ENCODE peak calls at places on chromosome 10, in nine cellular contexts. Q, H, A, X, E, J, N, S and R are unnamed samples.

GRCh38 chr10:32379950-32380547 is 33.1 kb upstream of the EPC1 start:
- DNase-seq in H (no peak), A (no peak), N (no peak), Q (no peak), S (no peak), J (no peak), E (no peak), X (no peak), R (no peak)

GRCh38 chr10:103470755-103471653 is 8.0 kb downstream of the CALHM3 start:
- DNase-seq in E (no peak), J (peak; percentile 67), N (no peak), H (peak; percentile 78), X (no peak), A (peak; percentile 91), Q (no peak), S (no peak), R (no peak)

GRCh38 chr10:97823734-97824133 is 25.9 kb upstream of the GOLGA7B start:
- DNase-seq in S (no peak), Q (no peak), E (no peak), H (no peak), J (no peak), N (no peak), A (no peak), X (no peak), R (no peak)

GRCh38 chr10:102040305-102040704 is 15.7 kb downstream of the ARMH3 start:
- DNase-seq in Q (no peak), E (no peak), N (no peak), H (no peak), S (no peak), J (no peak), X (no peak), A (no peak), R (no peak)

GRCh38 chr10:100325164-100325563 is 4.9 kb downstream of the PKD2L1 start:
- DNase-seq in N (no peak), E (no peak), J (no peak), A (no peak), H (no peak), X (no peak), Q (no peak), S (no peak), R (no peak)

GRCh38 chr10:88707429-88708110 is 1.5 kb downstream of the LIPK start:
- DNase-seq in A (no peak), J (peak; percentile 9), Q (peak; percentile 36), S (no peak), X (no peak), E (peak; percentile 87), N (no peak), H (peak; percentile 86), R (peak; percentile 78)

GRCh38 chr10:35041502-35041879 is 48.6 kb downstream of the CUL2 start:
- DNase-seq in Q (peak; percentile 30), H (no peak), X (no peak), N (no peak), S (no peak), J (no peak), A (no peak), E (no peak), R (no peak)

GRCh38 chr10:72097448-72098300 is 9.3 kb upstream of the SPOCK2 start:
- DNase-seq in N (no peak), X (peak; percentile 53), Q (peak; percentile 61), A (no peak), H (peak; percentile 98), E (peak; percentile 59), J (peak; percentile 84), S (peak; percentile 36), R (peak; percentile 95)

GRCh38 chr10:3654496-3654895 is 130.5 kb downstream of the KLF6 start:
- DNase-seq in H (peak; percentile 17), S (no peak), E (no peak), N (no peak), Q (peak; percentile 27), A (no peak), J (no peak), X (no peak), R (no peak)

GRCh38 chr10:84205049-84205852 is 10.9 kb downstream of the CDHR1 start:
- DNase-seq in H (peak; percentile 49), E (peak; percentile 12), J (peak; percentile 40), N (peak; percentile 74), S (peak; percentile 45), X (no peak), A (peak; percentile 39), Q (peak; percentile 29), R (peak; percentile 42)

GRCh38 chr10:43752682-43753081 is 104.0 kb upstream of the ZNF32 start:
- DNase-seq in X (no peak), N (no peak), J (no peak), A (no peak), H (no peak), S (no peak), E (no peak), Q (no peak), R (no peak)

GRCh38 chr10:49254556-49255318 is 44.2 kb upstream of the C10orf71 start:
- DNase-seq in N (no peak), Q (no peak), A (no peak), E (no peak), S (no peak), H (no peak), J (no peak), X (no peak), R (no peak)

GRCh38 chr10:117442521-117442920 is 67.3 kb upstream of the PDZD8 start:
- DNase-seq in Q (peak; percentile 63), J (no peak), H (no peak), E (no peak), A (no peak), X (no peak), S (no peak), N (no peak), R (no peak)

GRCh38 chr10:33715303-33715702 is 380.8 kb upstream of the NRP1 start:
- DNase-seq in E (no peak), J (no peak), X (no peak), N (no peak), Q (no peak), H (no peak), S (peak; percentile 9), A (peak; percentile 33), R (no peak)

GRCh38 chr10:119284679-119285096 is 77.3 kb downstream of the GRK5 start:
- DNase-seq in X (no peak), J (no peak), E (no peak), A (no peak), Q (no peak), S (no peak), N (no peak), H (no peak), R (no peak)

GRCh38 chr10:62491597-62491996 is 117.4 kb downstream of the ZNF365 start:
- DNase-seq in X (no peak), S (no peak), Q (no peak), N (no peak), J (no peak), E (no peak), H (no peak), A (no peak), R (no peak)

GRCh38 chr10:127987467-127988380 is 80.8 kb downstream of the PTPRE start:
- DNase-seq in X (no peak), N (no peak), A (no peak), E (no peak), H (no peak), Q (no peak), S (no peak), J (no peak), R (no peak)

DNA sequence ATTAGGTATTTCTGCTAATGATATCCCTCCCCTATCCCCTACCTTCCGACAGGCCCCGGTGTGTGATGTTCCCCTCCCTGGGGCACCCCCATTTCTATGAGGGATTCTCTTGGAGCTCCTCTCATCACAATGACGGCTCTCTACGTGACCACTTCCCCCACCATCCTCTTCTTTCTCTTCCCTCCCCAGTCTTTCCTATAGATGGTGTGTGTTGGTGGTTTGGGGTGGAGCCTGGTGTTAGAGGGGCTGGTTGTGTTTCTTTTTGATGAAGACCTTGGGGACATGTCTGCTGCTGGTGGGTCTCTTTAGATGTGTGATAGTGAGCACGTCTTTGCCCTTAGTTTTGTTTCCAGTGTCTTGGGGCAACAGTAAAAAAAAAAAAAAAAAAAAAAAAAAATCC is 28.6 kb downstream of the RPS24 start:
- DNase-seq in A (no peak), E (no peak), Q (no peak), H (no peak), N (no peak), J (no peak), S (no peak), X (no peak), R (no peak)
- TF ChIP-seq CTCF in A (no peak), E (no peak), Q (no peak), H (no peak), N (no peak), J (no peak), S (no peak), X (no peak), R (no peak)

DNA sequence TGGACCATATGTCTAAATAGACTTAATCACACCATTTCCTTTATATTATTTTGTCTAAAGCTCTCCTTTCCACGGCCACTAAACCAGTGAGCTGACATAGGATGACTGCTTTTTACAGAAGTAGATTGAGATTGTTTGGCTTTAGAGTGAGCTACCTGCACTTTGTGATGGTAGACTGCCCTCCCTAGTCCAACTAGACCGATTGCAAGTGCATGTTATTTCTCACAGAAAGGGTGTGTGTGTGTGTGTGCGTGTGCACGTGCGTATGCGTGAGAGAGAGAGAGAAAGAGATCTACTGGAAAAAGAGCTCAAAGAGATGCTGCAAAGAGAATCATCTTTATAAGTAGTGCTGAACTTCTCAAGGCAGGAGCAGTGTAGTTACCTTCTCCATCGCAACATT is 60.7 kb downstream of the VCL start:
- DNase-seq in N (no peak), A (no peak), S (no peak), E (no peak), X (no peak), H (no peak), J (no peak), Q (peak; percentile 29), R (no peak)
- TF ChIP-seq CTCF in N (no peak), A (peak; percentile 43), S (peak; percentile 37), E (no peak), X (no peak), H (no peak), J (no peak), Q (no peak), R (no peak)

DNA sequence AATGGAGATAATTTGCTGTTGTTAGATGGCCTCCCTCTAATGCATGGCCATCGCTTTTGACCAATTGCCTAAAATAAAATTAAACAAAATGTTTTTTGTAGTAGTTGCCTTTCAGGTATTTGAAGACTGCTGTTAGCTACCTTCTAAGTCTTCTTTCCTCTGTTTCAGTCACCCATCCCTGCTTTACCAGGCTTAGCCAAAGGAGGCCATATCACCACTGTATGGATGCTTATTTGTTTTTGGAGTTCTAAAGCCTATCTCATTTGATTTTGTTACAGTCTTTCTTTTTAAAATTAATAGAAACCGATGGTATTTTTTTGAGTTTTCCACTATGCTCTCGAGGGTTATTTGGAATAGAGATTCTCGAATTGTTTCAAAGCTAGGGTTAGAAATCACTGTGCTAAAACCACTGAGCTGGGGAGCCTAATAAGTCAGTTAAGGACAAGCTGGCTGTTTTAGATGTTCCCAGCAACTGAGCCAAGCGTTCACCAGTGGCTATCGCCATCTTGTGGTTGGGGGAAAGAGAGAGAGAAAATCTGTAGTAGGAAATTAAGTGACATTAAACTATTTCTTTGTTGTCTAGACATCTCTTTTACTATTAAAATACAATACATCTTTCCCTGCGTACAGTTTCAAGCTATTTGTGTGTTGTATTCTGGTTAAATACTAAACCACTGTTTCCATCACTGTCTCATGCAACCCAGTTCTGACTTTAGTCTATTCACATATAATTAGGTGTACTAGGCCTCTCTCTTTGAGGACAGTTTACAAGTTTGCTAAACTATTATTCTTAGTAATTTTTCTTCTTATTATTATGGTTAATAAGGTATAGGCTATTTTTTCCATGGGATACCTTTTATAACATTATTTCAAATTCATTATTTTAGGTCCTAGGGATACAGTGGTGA is 52.2 kb downstream of the GPR158 start:
- DNase-seq in N (peak; percentile 26), Q (peak; percentile 51), A (no peak), H (peak; percentile 51), J (peak; percentile 23), S (peak; percentile 16), X (no peak), E (peak; percentile 1), R (peak; percentile 30)
- TF ChIP-seq CTCF in N (peak; percentile 81), Q (peak; percentile 90), A (peak; percentile 68), H (peak; percentile 80), J (peak; percentile 68), S (peak; percentile 76), X (peak; percentile 49), E (peak; percentile 76), R (peak; percentile 81)

GRCh38 chr10:130568246-130568645 is 432.1 kb downstream of the GLRX3 start:
- DNase-seq in A (no peak), E (no peak), X (no peak), H (no peak), Q (no peak), S (no peak), J (no peak), N (no peak), R (no peak)
- TF ChIP-seq CTCF in A (no peak), E (no peak), X (no peak), H (no peak), Q (no peak), S (no peak), J (no peak), N (no peak), R (no peak)